ENCODE peak calls at places on chromosomes 4 and X, in seven cellular contexts. R, C, Z, W, H, V and S are unnamed samples.

GRCh38 chr4:25123236-25123635 is 37.0 kb downstream of the SEPSECS start:
- DNase-seq in R (no peak), C (no peak), Z (no peak), W (no peak), H (no peak), V (no peak), S (no peak)

GRCh38 chr4:911221-911751 is 20.8 kb downstream of the GAK start:
- DNase-seq in R (no peak), C (peak), Z (no peak), W (peak), H (no peak), V (no peak), S (peak)

GRCh38 chr4:99361268-99361922 is 8.8 kb upstream of the ADH1C start:
- DNase-seq in R (no peak), C (no peak), Z (no peak), W (no peak), H (no peak), V (no peak), S (no peak)

GRCh38 chr4:83107636-83108035 is 6.9 kb downstream of the PLAC8 start:
- DNase-seq in R (no peak), C (no peak), Z (no peak), W (no peak), H (no peak), V (no peak), S (no peak)

GRCh38 chr4:173146456-173146855 is 22.2 kb upstream of the GALNT7 start:
- DNase-seq in R (no peak), C (no peak), Z (no peak), W (no peak), H (no peak), V (no peak), S (no peak)

GRCh38 chrX:96843566-96843965 is 40.1 kb upstream of the RPA4 start:
- DNase-seq in R (peak), C (no peak), Z (no peak), W (no peak), H (no peak), V (no peak), S (no peak)

GRCh38 chr4:15675363-15675762 is 6.3 kb upstream of the FAM200B start:
- DNase-seq in R (no peak), C (no peak), Z (no peak), W (no peak), H (no peak), V (no peak), S (no peak)

GRCh38 chrX:137548261-137548660 is 17.7 kb upstream of the ZIC3 start:
- DNase-seq in R (no peak), C (no peak), Z (no peak), W (no peak), H (no peak), V (no peak), S (no peak)

GRCh38 chr4:140688711-140689598 is 67.2 kb downstream of the TBC1D9 start:
- DNase-seq in R (peak), C (no peak), Z (no peak), W (no peak), H (no peak), V (no peak), S (no peak)

GRCh38 chr4:152427971-152428370 is 107.9 kb downstream of the FBXW7 start:
- DNase-seq in R (no peak), C (no peak), Z (no peak), W (no peak), H (no peak), V (no peak), S (no peak)

GRCh38 chr4:53476232-53477037 is 99.0 kb downstream of the FIP1L1 start:
- DNase-seq in R (peak), C (no peak), Z (no peak), W (no peak), H (no peak), V (no peak), S (no peak)

GRCh38 chr4:110442788-110443187 is 33.2 kb upstream of the ENPEP start:
- DNase-seq in R (no peak), C (no peak), Z (no peak), W (no peak), H (no peak), V (no peak), S (no peak)

GRCh38 chr4:144648042-144648441 is 2.1 kb downstream of the HHIP start:
- DNase-seq in R (peak), C (no peak), Z (no peak), W (no peak), H (no peak), V (no peak), S (no peak)

GRCh38 chr4:70651864-70652506 is 14.3 kb downstream of the JCHAIN start:
- DNase-seq in R (peak), C (no peak), Z (no peak), W (no peak), H (no peak), V (no peak), S (no peak)

GRCh38 chrX:109841257-109841656 is 108.2 kb upstream of the ACSL4 start:
- DNase-seq in R (no peak), C (no peak), Z (no peak), W (no peak), H (no peak), V (no peak), S (no peak)

GRCh38 chrX:10326578-10326977 is 169.8 kb downstream of the CLCN4 start:
- DNase-seq in R (peak), C (no peak), Z (no peak), W (no peak), H (no peak), V (no peak), S (no peak)

GRCh38 chr4:56186808-56187523 is 200.3 kb downstream of the AASDH start:
- DNase-seq in R (no peak), C (no peak), Z (no peak), W (no peak), H (no peak), V (no peak), S (peak)

GRCh38 chr4:173237152-173237551 is 68.5 kb downstream of the GALNT7 start:
- DNase-seq in R (peak), C (no peak), Z (no peak), W (no peak), H (no peak), V (no peak), S (no peak)

GRCh38 chrX:154412468-154412867 is 1.1 kb downstream of the TAFAZZIN start:
- DNase-seq in R (peak), C (no peak), Z (no peak), W (peak), H (no peak), V (no peak), S (no peak)

GRCh38 chrX:49919617-49920016 is 2.8 kb upstream of the CLCN5 start:
- DNase-seq in R (peak), C (no peak), Z (peak), W (no peak), H (peak), V (peak), S (peak)

GRCh38 chr4:78962597-78963115 is 23.4 kb upstream of the PAQR3 start:
- DNase-seq in R (peak), C (no peak), Z (no peak), W (no peak), H (no peak), V (no peak), S (no peak)

GRCh38 chrX:71210829-71211228 is 12.2 kb upstream of the GJB1 start:
- DNase-seq in R (peak), C (no peak), Z (no peak), W (no peak), H (no peak), V (no peak), S (no peak)

GRCh38 chr4:18733956-18734872 is 712.7 kb upstream of the LCORL start:
- DNase-seq in R (no peak), C (no peak), Z (no peak), W (no peak), H (no peak), V (no peak), S (no peak)

GRCh38 chr4:141702472-141703182 is 66.2 kb downstream of the IL15 start:
- DNase-seq in R (peak), C (no peak), Z (no peak), W (no peak), H (no peak), V (no peak), S (no peak)

GRCh38 chr4:5524451-5524850 is 183.9 kb downstream of the EVC2 start:
- DNase-seq in R (no peak), C (no peak), Z (no peak), W (no peak), H (no peak), V (no peak), S (no peak)

DNA sequence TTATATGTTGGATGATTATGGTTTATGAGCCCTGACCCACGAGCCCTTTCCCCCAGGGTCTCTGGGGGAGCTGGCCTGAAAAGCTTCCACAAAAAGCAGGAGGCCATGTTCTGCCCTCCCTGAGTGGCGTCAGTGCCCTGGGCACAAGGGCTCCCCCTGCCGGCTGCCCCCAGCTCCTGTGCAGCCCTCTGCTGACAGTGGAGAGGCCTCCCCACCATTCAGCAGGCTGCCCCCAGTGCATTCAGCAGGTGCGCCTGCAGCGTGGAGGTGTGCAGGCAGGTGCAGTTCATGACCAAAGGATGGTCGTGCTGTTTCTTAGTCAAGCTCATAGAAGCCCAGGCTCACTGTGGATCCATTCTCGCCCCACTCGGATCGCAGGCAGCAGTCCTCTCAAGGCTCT is 12.5 kb upstream of the S100P start:
- DNase-seq in R (no peak), C (no peak), Z (no peak), W (no peak), H (no peak), V (no peak), S (no peak)
- TF ChIP-seq CTCF in R (peak), C (no peak), Z (no peak), W (peak), H (no peak), V (no peak), S (no peak)

GRCh38 chr4:175252642-175253041 is 334.5 kb downstream of the ADAM29 start:
- DNase-seq in R (no peak), C (peak), Z (no peak), W (no peak), H (no peak), V (no peak), S (no peak)
- TF ChIP-seq CTCF in R (no peak), C (no peak), Z (no peak), W (no peak), H (no peak), V (no peak), S (no peak)

GRCh38 chr4:23822181-23822580 is 67.7 kb downstream of the PPARGC1A start:
- DNase-seq in R (peak), C (no peak), Z (no peak), W (no peak), H (no peak), V (no peak), S (no peak)

GRCh38 chr4:23828779-23829178 is 61.1 kb downstream of the PPARGC1A start:
- DNase-seq in R (no peak), C (no peak), Z (no peak), W (no peak), H (no peak), V (no peak), S (no peak)

DNA sequence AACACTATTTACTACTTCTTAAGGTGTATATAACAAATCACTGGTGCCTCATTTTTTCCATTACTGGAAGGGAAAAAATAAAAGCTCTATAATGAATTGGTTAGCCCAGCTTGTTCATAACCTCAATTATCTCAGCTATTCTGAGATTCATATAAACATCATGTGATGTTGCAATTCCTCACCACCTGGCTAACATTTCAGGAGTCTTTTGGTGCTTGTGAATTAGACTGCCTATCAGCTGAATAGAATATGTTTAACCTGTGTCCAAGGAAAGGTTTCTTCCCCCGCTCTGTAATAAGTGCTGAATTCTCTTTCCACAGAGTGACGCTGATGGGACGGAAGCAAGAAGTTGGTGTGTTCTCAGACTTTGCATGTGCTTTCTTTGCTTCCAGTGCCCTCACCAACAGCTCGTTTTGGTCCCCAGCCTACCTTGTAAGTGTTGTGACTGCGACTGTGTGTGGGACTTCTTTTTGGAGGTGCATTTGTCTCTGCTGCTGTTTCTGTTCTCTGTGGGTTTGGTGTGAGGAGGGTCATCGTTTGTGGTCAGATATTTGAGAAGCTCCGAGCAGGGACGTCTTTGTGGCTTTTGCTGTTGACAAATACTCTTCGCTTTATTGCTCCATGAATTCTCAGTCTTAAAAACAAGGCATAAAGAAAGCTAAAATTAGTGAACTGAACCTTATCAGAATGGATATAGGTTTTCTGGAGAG is 61.7 kb downstream of the PPARGC1A start:
- DNase-seq in R (no peak), C (no peak), Z (no peak), W (no peak), H (no peak), V (no peak), S (no peak)
- TF ChIP-seq CTCF in R (no peak), C (no peak), Z (no peak), W (no peak), H (no peak), V (no peak), S (no peak)

DNA sequence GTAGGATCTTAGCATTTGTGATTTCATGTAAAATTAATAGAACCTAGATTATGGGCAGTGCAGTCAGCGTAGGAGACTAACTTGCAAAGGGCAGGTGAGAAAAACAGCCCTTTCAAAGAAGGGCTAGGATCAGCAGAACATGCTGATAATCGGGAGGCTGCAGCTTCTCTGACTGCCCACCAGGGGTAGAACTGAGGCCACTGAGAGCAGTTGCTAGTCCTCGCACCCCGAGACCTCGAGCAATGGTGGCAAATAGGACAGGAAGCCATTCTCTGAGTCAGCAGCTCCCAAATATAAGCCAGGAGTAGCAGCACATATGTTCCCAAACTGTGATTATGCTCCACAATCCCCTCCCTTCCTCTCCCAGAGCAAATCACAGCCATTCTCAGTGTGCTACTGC is 186.4 kb downstream of the MSL3 start:
- DNase-seq in R (peak), C (peak), Z (no peak), W (no peak), H (no peak), V (peak), S (peak)
- TF ChIP-seq CTCF in R (peak), C (no peak), Z (no peak), W (peak), H (no peak), V (peak), S (peak)

DNA sequence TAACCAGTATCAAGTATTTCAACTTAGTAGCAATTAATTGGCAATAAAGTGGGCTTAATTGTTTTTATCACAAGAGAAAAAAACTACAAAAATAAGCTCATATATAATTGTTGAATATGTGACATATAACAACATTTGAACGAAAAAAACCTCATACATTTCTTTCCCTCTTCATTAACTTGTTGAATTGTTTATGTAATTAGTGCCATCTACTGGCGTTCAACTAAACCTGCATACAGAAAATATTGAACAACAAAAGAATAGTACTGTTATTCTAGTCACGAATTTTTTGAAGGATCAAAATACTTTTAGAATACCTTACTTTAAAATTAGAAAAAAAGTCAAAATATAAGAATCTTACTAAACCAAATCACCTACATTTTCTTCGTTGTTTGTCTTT is 586.5 kb upstream of the FTHL17 start:
- DNase-seq in R (peak), C (no peak), Z (no peak), W (no peak), H (no peak), V (no peak), S (no peak)
- TF ChIP-seq CTCF in R (peak), C (peak), Z (peak), W (peak), H (no peak), V (peak), S (peak)

DNA sequence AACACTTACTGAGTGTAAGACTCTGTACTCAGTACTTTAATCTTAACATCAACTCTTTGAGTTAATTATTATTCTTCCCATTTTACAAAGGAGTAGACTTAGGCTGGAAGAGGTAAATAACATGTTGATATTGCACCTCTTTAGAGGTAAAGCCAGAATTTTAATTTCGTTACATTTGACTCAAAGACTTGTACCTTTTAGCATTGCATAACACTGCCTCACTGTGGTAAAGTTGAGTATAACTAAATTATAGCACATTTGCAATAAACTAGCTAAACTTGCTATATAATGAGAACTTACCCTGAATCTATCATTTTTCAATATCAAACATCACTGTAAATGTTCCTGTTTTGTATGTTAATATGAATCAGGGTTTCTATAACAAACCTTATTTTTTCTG is 218.5 kb downstream of the PRR32 start:
- DNase-seq in R (no peak), C (no peak), Z (no peak), W (no peak), H (no peak), V (no peak), S (no peak)
- TF ChIP-seq CTCF in R (no peak), C (peak), Z (no peak), W (peak), H (no peak), V (peak), S (peak)

GRCh38 chr4:22237846-22238513 is 277.9 kb downstream of the ADGRA3 start:
- DNase-seq in R (no peak), C (no peak), Z (no peak), W (no peak), H (no peak), V (no peak), S (no peak)

GRCh38 chr4:22241415-22241814 is 274.5 kb downstream of the ADGRA3 start:
- DNase-seq in R (no peak), C (no peak), Z (no peak), W (no peak), H (no peak), V (no peak), S (no peak)

GRCh38 chr4:22240814-22241213 is 275.1 kb downstream of the ADGRA3 start:
- DNase-seq in R (no peak), C (no peak), Z (no peak), W (no peak), H (no peak), V (no peak), S (no peak)

GRCh38 chr4:22237155-22237751 is 278.6 kb downstream of the ADGRA3 start:
- DNase-seq in R (peak), C (peak), Z (no peak), W (peak), H (no peak), V (peak), S (peak)

GRCh38 chr4:22238742-22239141 is 277.1 kb downstream of the ADGRA3 start:
- DNase-seq in R (no peak), C (no peak), Z (no peak), W (no peak), H (no peak), V (no peak), S (no peak)
- TF ChIP-seq CTCF in R (no peak), C (no peak), Z (no peak), W (no peak), H (no peak), V (peak), S (no peak)

GRCh38 chr4:123060039-123060770 is 137.8 kb upstream of the NUDT6 start:
- DNase-seq in R (no peak), C (no peak), Z (no peak), W (no peak), H (no peak), V (no peak), S (no peak)
- TF ChIP-seq CTCF in R (no peak), C (no peak), Z (no peak), W (no peak), H (no peak), V (no peak), S (no peak)

GRCh38 chr4:76750716-76751115 is 147.2 kb downstream of the SOWAHB start:
- DNase-seq in R (no peak), C (no peak), Z (no peak), W (no peak), H (no peak), V (no peak), S (no peak)

GRCh38 chr4:76749361-76749760 is 148.6 kb downstream of the SOWAHB start:
- DNase-seq in R (no peak), C (no peak), Z (no peak), W (no peak), H (no peak), V (no peak), S (no peak)

GRCh38 chr4:76747613-76748012 is 150.3 kb downstream of the SOWAHB start:
- DNase-seq in R (no peak), C (no peak), Z (no peak), W (no peak), H (no peak), V (no peak), S (no peak)

GRCh38 chr4:76751612-76752343 is 146.2 kb downstream of the SOWAHB start:
- DNase-seq in R (no peak), C (no peak), Z (no peak), W (no peak), H (no peak), V (no peak), S (no peak)

DNA sequence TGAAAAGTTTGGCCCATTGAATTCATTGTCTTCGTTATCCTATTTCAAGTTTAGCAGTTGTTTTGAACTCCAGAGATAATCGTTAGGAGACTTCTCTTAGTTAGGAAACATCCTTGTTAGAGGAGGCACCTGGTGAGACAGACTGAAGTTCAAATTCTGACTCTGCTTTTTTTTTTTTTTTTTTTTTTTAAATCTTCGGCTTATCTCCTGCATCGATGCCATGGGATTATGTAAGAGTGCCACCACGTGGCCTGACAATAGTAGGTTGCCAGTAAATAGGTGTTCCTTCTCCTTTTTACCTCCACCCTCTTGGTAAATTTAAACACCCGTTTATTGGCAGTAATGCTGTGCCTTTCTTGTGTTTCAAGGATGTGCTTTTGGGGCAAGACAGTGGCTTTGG is 149.3 kb downstream of the SOWAHB start:
- DNase-seq in R (peak), C (no peak), Z (no peak), W (no peak), H (no peak), V (no peak), S (no peak)
- TF ChIP-seq CTCF in R (peak), C (peak), Z (peak), W (peak), H (no peak), V (peak), S (no peak)

GRCh38 chr4:73740353-73740778 is at the start of gene CXCL8:
- DNase-seq in R (peak), C (no peak), Z (peak), W (peak), H (no peak), V (no peak), S (no peak)
- TF ChIP-seq CTCF in R (no peak), C (no peak), Z (no peak), W (no peak), H (no peak), V (no peak), S (no peak)